ENCODE peak calls at places on chromosomes 5 and 9, in seven cellular contexts. One of them, this sample, is unnamed.

GRCh38 chr9:133770076-133770777 is 32.1 kb upstream of the SARDH start:
- DNase-seq in AG08395: no peak
- DNase-seq in iPS-NIHi11: no peak
- DNase-seq in pancreas: peak; percentile 59
- DNase-seq in CD4-positive, alpha-beta memory T cell: no peak
- DNase-seq in GM04503: no peak
- DNase-seq in H7: peak; percentile 54
- DNase-seq in this sample: no peak

GRCh38 chr5:76269259-76269958 is 133.7 kb upstream of the IQGAP2 start:
- DNase-seq in CD4-positive, alpha-beta memory T cell: no peak
- DNase-seq in H7: no peak
- DNase-seq in GM04503: no peak
- DNase-seq in pancreas: no peak
- DNase-seq in AG08395: no peak
- DNase-seq in iPS-NIHi11: no peak
- DNase-seq in this sample: no peak

GRCh38 chr5:128537306-128537998 is 593 bp downstream of the FBN2 start:
- DNase-seq in AG08395: peak; percentile 9
- DNase-seq in CD4-positive, alpha-beta memory T cell: no peak
- DNase-seq in iPS-NIHi11: peak; percentile 52
- DNase-seq in H7: peak; percentile 56
- DNase-seq in pancreas: no peak
- DNase-seq in GM04503: no peak
- DNase-seq in this sample: no peak

GRCh38 chr5:73963021-73963420 is 337.0 kb downstream of the ARHGEF28 start:
- DNase-seq in iPS-NIHi11: no peak
- DNase-seq in GM04503: peak; percentile 80
- DNase-seq in AG08395: peak; percentile 29
- DNase-seq in CD4-positive, alpha-beta memory T cell: no peak
- DNase-seq in H7: no peak
- DNase-seq in pancreas: peak; percentile 17
- DNase-seq in this sample: no peak

GRCh38 chr5:40687316-40687715 is 7.6 kb downstream of the PTGER4 start:
- DNase-seq in iPS-NIHi11: no peak
- DNase-seq in GM04503: no peak
- DNase-seq in AG08395: no peak
- DNase-seq in H7: no peak
- DNase-seq in pancreas: no peak
- DNase-seq in CD4-positive, alpha-beta memory T cell: peak; percentile 70
- DNase-seq in this sample: no peak

GRCh38 chr5:61313960-61314681 is 17.9 kb upstream of the ZSWIM6 start:
- DNase-seq in CD4-positive, alpha-beta memory T cell: no peak
- DNase-seq in GM04503: peak; percentile 63
- DNase-seq in pancreas: no peak
- DNase-seq in H7: no peak
- DNase-seq in iPS-NIHi11: no peak
- DNase-seq in AG08395: peak; percentile 77
- DNase-seq in this sample: no peak

GRCh38 chr9:21605489-21605931 is 123.4 kb upstream of the IFNE start:
- DNase-seq in AG08395: peak; percentile 69
- DNase-seq in CD4-positive, alpha-beta memory T cell: no peak
- DNase-seq in GM04503: peak; percentile 73
- DNase-seq in iPS-NIHi11: no peak
- DNase-seq in H7: no peak
- DNase-seq in pancreas: no peak
- DNase-seq in this sample: no peak

GRCh38 chr5:61301820-61302563 is 30.1 kb upstream of the ZSWIM6 start:
- DNase-seq in H7: no peak
- DNase-seq in iPS-NIHi11: peak; percentile 60
- DNase-seq in pancreas: peak; percentile 84
- DNase-seq in CD4-positive, alpha-beta memory T cell: no peak
- DNase-seq in AG08395: peak; percentile 94
- DNase-seq in GM04503: peak; percentile 97
- DNase-seq in this sample: no peak

GRCh38 chr5:143311428-143311827 is 92.1 kb downstream of the NR3C1 start:
- DNase-seq in pancreas: no peak
- DNase-seq in iPS-NIHi11: no peak
- DNase-seq in AG08395: no peak
- DNase-seq in CD4-positive, alpha-beta memory T cell: no peak
- DNase-seq in H7: no peak
- DNase-seq in GM04503: peak; percentile 13
- DNase-seq in this sample: no peak

GRCh38 chr9:29449294-29449693 is 1876.0 kb upstream of the C9orf72 start:
- DNase-seq in iPS-NIHi11: no peak
- DNase-seq in H7: no peak
- DNase-seq in GM04503: no peak
- DNase-seq in AG08395: no peak
- DNase-seq in pancreas: no peak
- DNase-seq in CD4-positive, alpha-beta memory T cell: no peak
- DNase-seq in this sample: no peak

GRCh38 chr5:113425909-113426308 is 8.9 kb downstream of the TSSK1B start:
- DNase-seq in GM04503: no peak
- DNase-seq in iPS-NIHi11: no peak
- DNase-seq in H7: no peak
- DNase-seq in CD4-positive, alpha-beta memory T cell: no peak
- DNase-seq in AG08395: no peak
- DNase-seq in pancreas: no peak
- DNase-seq in this sample: no peak

GRCh38 chr5:154118832-154119442 is 71.6 kb upstream of the GALNT10 start:
- DNase-seq in AG08395: peak; percentile 13
- DNase-seq in GM04503: no peak
- DNase-seq in pancreas: no peak
- DNase-seq in iPS-NIHi11: peak; percentile 53
- DNase-seq in H7: no peak
- DNase-seq in CD4-positive, alpha-beta memory T cell: no peak
- DNase-seq in this sample: no peak

GRCh38 chr9:137055385-137056364 is 1.8 kb upstream of the ENTPD2 start:
- DNase-seq in H7: peak; percentile 78
- DNase-seq in AG08395: peak; percentile 67
- DNase-seq in GM04503: no peak
- DNase-seq in pancreas: peak; percentile 92
- DNase-seq in CD4-positive, alpha-beta memory T cell: peak; percentile 28
- DNase-seq in iPS-NIHi11: peak; percentile 53
- DNase-seq in this sample: no peak

GRCh38 chr5:143588933-143589662 is 185.6 kb upstream of the NR3C1 start:
- DNase-seq in AG08395: no peak
- DNase-seq in H7: no peak
- DNase-seq in iPS-NIHi11: no peak
- DNase-seq in CD4-positive, alpha-beta memory T cell: no peak
- DNase-seq in GM04503: no peak
- DNase-seq in pancreas: no peak
- DNase-seq in this sample: no peak

GRCh38 chr5:138444774-138445546 is 6.1 kb downstream of the REEP2 start:
- DNase-seq in GM04503: no peak
- DNase-seq in iPS-NIHi11: no peak
- DNase-seq in AG08395: no peak
- DNase-seq in pancreas: no peak
- DNase-seq in CD4-positive, alpha-beta memory T cell: peak; percentile 33
- DNase-seq in H7: peak; percentile 56
- DNase-seq in this sample: no peak

GRCh38 chr5:151451626-151452520 is 4.5 kb downstream of the SLC36A1 start:
- DNase-seq in CD4-positive, alpha-beta memory T cell: no peak
- DNase-seq in iPS-NIHi11: no peak
- DNase-seq in pancreas: no peak
- DNase-seq in H7: peak; percentile 33
- DNase-seq in AG08395: peak; percentile 48
- DNase-seq in GM04503: peak; percentile 17
- DNase-seq in this sample: no peak

GRCh38 chr5:33675958-33676464 is 215.8 kb downstream of the ADAMTS12 start:
- DNase-seq in GM04503: no peak
- DNase-seq in pancreas: no peak
- DNase-seq in CD4-positive, alpha-beta memory T cell: no peak
- DNase-seq in iPS-NIHi11: no peak
- DNase-seq in H7: no peak
- DNase-seq in AG08395: no peak
- DNase-seq in this sample: no peak

GRCh38 chr9:23477908-23478307 is 348.1 kb downstream of the ELAVL2 start:
- DNase-seq in H7: no peak
- DNase-seq in CD4-positive, alpha-beta memory T cell: no peak
- DNase-seq in GM04503: no peak
- DNase-seq in pancreas: no peak
- DNase-seq in iPS-NIHi11: no peak
- DNase-seq in AG08395: no peak
- DNase-seq in this sample: no peak

GRCh38 chr5:140424135-140424534 is 22.5 kb downstream of the ANKHD1 start:
- DNase-seq in AG08395: no peak
- DNase-seq in pancreas: no peak
- DNase-seq in H7: no peak
- DNase-seq in CD4-positive, alpha-beta memory T cell: no peak
- DNase-seq in GM04503: no peak
- DNase-seq in iPS-NIHi11: no peak
- DNase-seq in this sample: no peak

GRCh38 chr5:52810426-52810825 is 22.7 kb downstream of the ITGA1 start:
- DNase-seq in iPS-NIHi11: no peak
- DNase-seq in pancreas: no peak
- DNase-seq in GM04503: no peak
- DNase-seq in H7: no peak
- DNase-seq in CD4-positive, alpha-beta memory T cell: no peak
- DNase-seq in AG08395: no peak
- DNase-seq in this sample: no peak

GRCh38 chr9:99299214-99300102 is 77.4 kb downstream of the SEC61B start:
- DNase-seq in iPS-NIHi11: no peak
- DNase-seq in GM04503: peak; percentile 20
- DNase-seq in pancreas: no peak
- DNase-seq in H7: no peak
- DNase-seq in CD4-positive, alpha-beta memory T cell: no peak
- DNase-seq in AG08395: peak; percentile 84
- DNase-seq in this sample: no peak

GRCh38 chr9:81829201-81829882 is 98.9 kb upstream of the SPATA31D4 start:
- DNase-seq in AG08395: no peak
- DNase-seq in pancreas: no peak
- DNase-seq in iPS-NIHi11: peak; percentile 33
- DNase-seq in CD4-positive, alpha-beta memory T cell: no peak
- DNase-seq in GM04503: no peak
- DNase-seq in H7: peak; percentile 47
- DNase-seq in this sample: no peak

GRCh38 chr9:129256959-129257713 is 79.1 kb upstream of the IER5L start:
- DNase-seq in H7: no peak
- DNase-seq in pancreas: no peak
- DNase-seq in iPS-NIHi11: no peak
- DNase-seq in CD4-positive, alpha-beta memory T cell: no peak
- DNase-seq in GM04503: no peak
- DNase-seq in AG08395: no peak
- DNase-seq in this sample: no peak

GRCh38 chr9:128192601-128193371 is 1.4 kb upstream of the CIZ1 start:
- DNase-seq in GM04503: peak; percentile 73
- DNase-seq in pancreas: peak; percentile 86
- DNase-seq in CD4-positive, alpha-beta memory T cell: peak; percentile 47
- DNase-seq in AG08395: peak; percentile 90
- DNase-seq in H7: no peak
- DNase-seq in iPS-NIHi11: peak; percentile 59
- DNase-seq in this sample: no peak

GRCh38 chr5:148805323-148806290 is 20.8 kb upstream of the ADRB2 start:
- DNase-seq in AG08395: no peak
- DNase-seq in CD4-positive, alpha-beta memory T cell: no peak
- DNase-seq in H7: no peak
- DNase-seq in iPS-NIHi11: peak; percentile 17
- DNase-seq in pancreas: no peak
- DNase-seq in GM04503: no peak
- DNase-seq in this sample: no peak

GRCh38 chr5:139635606-139636206 is 12.4 kb upstream of the CXXC5 start:
- DNase-seq in GM04503: peak; percentile 83
- DNase-seq in AG08395: peak; percentile 89
- DNase-seq in iPS-NIHi11: peak; percentile 49
- DNase-seq in CD4-positive, alpha-beta memory T cell: no peak
- DNase-seq in pancreas: peak; percentile 75
- DNase-seq in H7: peak; percentile 75
- DNase-seq in this sample: no peak

GRCh38 chr9:88460583-88461332 is 72.5 kb downstream of the SPIN1 start:
- DNase-seq in pancreas: no peak
- DNase-seq in GM04503: no peak
- DNase-seq in H7: no peak
- DNase-seq in CD4-positive, alpha-beta memory T cell: no peak
- DNase-seq in AG08395: no peak
- DNase-seq in iPS-NIHi11: no peak
- DNase-seq in this sample: no peak

GRCh38 chr5:130055572-130055971 is 151.3 kb downstream of the CHSY3 start:
- DNase-seq in AG08395: peak; percentile 47
- DNase-seq in GM04503: no peak
- DNase-seq in H7: no peak
- DNase-seq in iPS-NIHi11: no peak
- DNase-seq in CD4-positive, alpha-beta memory T cell: no peak
- DNase-seq in pancreas: no peak
- DNase-seq in this sample: no peak

GRCh38 chr9:111099199-111100005 is 61.1 kb upstream of the LPAR1 start:
- DNase-seq in H7: no peak
- DNase-seq in iPS-NIHi11: peak; percentile 16
- DNase-seq in AG08395: no peak
- DNase-seq in pancreas: no peak
- DNase-seq in CD4-positive, alpha-beta memory T cell: no peak
- DNase-seq in GM04503: no peak
- DNase-seq in this sample: no peak

GRCh38 chr9:137310190-137311052 is 8.3 kb upstream of the NRARP start:
- DNase-seq in pancreas: peak; percentile 85
- DNase-seq in GM04503: no peak
- DNase-seq in AG08395: no peak
- DNase-seq in H7: peak; percentile 82
- DNase-seq in CD4-positive, alpha-beta memory T cell: no peak
- DNase-seq in iPS-NIHi11: peak; percentile 58
- DNase-seq in this sample: no peak

GRCh38 chr9:116000748-116001329 is 152.8 kb upstream of the PAPPA start:
- DNase-seq in CD4-positive, alpha-beta memory T cell: no peak
- DNase-seq in pancreas: peak; percentile 30
- DNase-seq in AG08395: no peak
- DNase-seq in GM04503: no peak
- DNase-seq in iPS-NIHi11: peak; percentile 57
- DNase-seq in H7: peak; percentile 46
- DNase-seq in this sample: no peak

GRCh38 chr5:42756630-42757601 is at the start of gene CCDC152:
- DNase-seq in iPS-NIHi11: peak; percentile 64
- DNase-seq in CD4-positive, alpha-beta memory T cell: peak; percentile 49
- DNase-seq in pancreas: peak; percentile 42
- DNase-seq in H7: peak; percentile 37
- DNase-seq in GM04503: no peak
- DNase-seq in AG08395: peak; percentile 17
- DNase-seq in this sample: peak; percentile 10

GRCh38 chr5:150779397-150780179 is 1.0 kb downstream of the SMIM3 start:
- DNase-seq in iPS-NIHi11: no peak
- DNase-seq in H7: no peak
- DNase-seq in CD4-positive, alpha-beta memory T cell: no peak
- DNase-seq in pancreas: no peak
- DNase-seq in AG08395: peak; percentile 24
- DNase-seq in GM04503: no peak
- DNase-seq in this sample: no peak